ENCODE peak calls at places on chromosomes 6 and 20, in four cellular contexts. S, T, R and F are unnamed samples.

GRCh38 chr6:69812746-69813427 is 16.1 kb upstream of the LMBRD1 start:
- DNase-seq in S (no peak), T (no peak), R (no peak), F (no peak)

GRCh38 chr6:37569999-37570776 is 70.5 kb upstream of the CCDC167 start:
- DNase-seq in S (no peak), T (no peak), R (no peak), F (no peak)

GRCh38 chr6:27545271-27546046 is 72.6 kb upstream of the ZNF184 start:
- DNase-seq in S (no peak), T (no peak), R (peak), F (peak)

GRCh38 chr20:57317316-57317788 is 12.3 kb upstream of the SPO11 start:
- DNase-seq in S (no peak), T (no peak), R (no peak), F (no peak)

GRCh38 chr6:53961679-53962370 is 149.4 kb upstream of the MLIP start:
- DNase-seq in S (no peak), T (no peak), R (no peak), F (peak)

GRCh38 chr6:36399970-36400369 is 12.5 kb upstream of the ETV7 start:
- DNase-seq in S (no peak), T (no peak), R (no peak), F (no peak)

GRCh38 chr20:50339196-50339901 is 148.7 kb downstream of the CEBPB start:
- DNase-seq in S (no peak), T (no peak), R (no peak), F (no peak)

GRCh38 chr6:33085627-33086026 is 9.8 kb downstream of the HLA-DPB1 start:
- DNase-seq in S (no peak), T (no peak), R (no peak), F (no peak)

GRCh38 chr20:62772994-62773858 is 23.0 kb upstream of the MRGBP start:
- DNase-seq in S (no peak), T (peak), R (no peak), F (no peak)

GRCh38 chr20:17059465-17059864 is 167.4 kb upstream of the PCSK2 start:
- DNase-seq in S (no peak), T (no peak), R (no peak), F (no peak)

GRCh38 chr6:122770835-122771601 is 8.5 kb upstream of the FABP7 start:
- DNase-seq in S (no peak), T (no peak), R (no peak), F (no peak)

GRCh38 chr6:148999921-149000589 is 253.2 kb downstream of the UST start:
- DNase-seq in S (peak), T (no peak), R (no peak), F (no peak)

GRCh38 chr20:5772704-5773103 is 22.5 kb downstream of the SHLD1 start:
- DNase-seq in S (no peak), T (no peak), R (no peak), F (no peak)

GRCh38 chr6:34247481-34248197 is 1.2 kb downstream of the SMIM29 start:
- DNase-seq in S (no peak), T (no peak), R (no peak), F (no peak)

GRCh38 chr6:20203561-20204528 is 8.4 kb downstream of the MBOAT1 start:
- DNase-seq in S (no peak), T (no peak), R (no peak), F (no peak)

GRCh38 chr6:111736005-111736607 is 130.4 kb upstream of the TRAF3IP2 start:
- DNase-seq in S (no peak), T (no peak), R (no peak), F (no peak)

GRCh38 chr6:28606424-28607391 is 81.0 kb downstream of the GPX5 start:
- DNase-seq in S (no peak), T (peak), R (no peak), F (peak)

GRCh38 chr6:28603920-28604319 is 78.2 kb downstream of the GPX5 start:
- DNase-seq in S (no peak), T (no peak), R (no peak), F (no peak)

GRCh38 chr6:28609672-28610071 is 84.0 kb downstream of the GPX5 start:
- DNase-seq in S (no peak), T (no peak), R (no peak), F (no peak)

DNA sequence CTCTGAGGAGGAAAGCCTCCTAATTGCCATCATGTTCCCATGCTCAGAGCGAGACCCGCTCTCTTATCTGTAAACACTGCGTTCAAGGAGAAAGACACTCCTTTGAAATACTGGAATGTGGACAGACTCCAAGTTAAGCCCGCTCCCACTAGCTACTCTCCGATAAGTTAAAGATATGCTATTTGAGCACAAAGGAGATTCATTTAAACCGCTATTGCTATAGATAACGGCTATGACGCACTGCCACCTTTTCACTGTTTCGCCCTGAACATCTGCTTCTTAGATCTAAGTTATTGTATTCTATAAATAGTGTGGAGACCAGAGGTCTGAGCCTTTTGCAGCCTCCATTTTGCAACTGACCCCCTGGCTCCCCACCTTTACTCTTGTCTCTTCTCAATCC is 82.3 kb downstream of the GPX5 start:
- DNase-seq in S (no peak), T (no peak), R (no peak), F (no peak)
- TF ChIP-seq CTCF in S (no peak), T (no peak), R (no peak), F (no peak)

DNA sequence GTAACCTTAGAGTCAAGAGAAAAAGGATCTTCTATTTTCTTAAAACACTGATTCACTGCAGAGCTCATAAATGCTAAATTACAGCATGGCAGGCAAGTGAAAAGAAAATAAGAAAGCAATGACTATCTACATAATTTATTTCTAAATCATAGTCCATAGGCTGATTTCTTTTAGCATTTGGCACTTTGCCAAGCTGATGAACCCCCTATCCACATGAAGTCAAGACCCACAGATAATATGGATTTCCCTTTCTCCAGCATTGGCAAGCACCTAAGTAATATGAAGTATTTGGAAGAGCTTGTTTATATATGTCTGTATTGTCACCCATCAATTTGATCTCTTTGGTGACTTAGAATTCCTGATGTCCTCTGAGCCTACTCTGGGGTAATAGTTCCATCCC is 47.9 kb upstream of the MRAP2 start:
- DNase-seq in S (no peak), T (no peak), R (no peak), F (no peak)
- TF ChIP-seq CTCF in S (no peak), T (no peak), R (no peak), F (no peak)

GRCh38 chr6:134817448-134817847 is 132.5 kb downstream of the ALDH8A1 start:
- DNase-seq in S (no peak), T (no peak), R (no peak), F (no peak)

GRCh38 chr6:134819236-134819635 is 130.7 kb downstream of the ALDH8A1 start:
- DNase-seq in S (no peak), T (no peak), R (no peak), F (no peak)

GRCh38 chr6:134816300-134816699 is 133.6 kb downstream of the ALDH8A1 start:
- DNase-seq in S (no peak), T (no peak), R (no peak), F (no peak)

GRCh38 chr6:134814076-134814709 is 135.7 kb downstream of the ALDH8A1 start:
- DNase-seq in S (no peak), T (no peak), R (no peak), F (no peak)

DNA sequence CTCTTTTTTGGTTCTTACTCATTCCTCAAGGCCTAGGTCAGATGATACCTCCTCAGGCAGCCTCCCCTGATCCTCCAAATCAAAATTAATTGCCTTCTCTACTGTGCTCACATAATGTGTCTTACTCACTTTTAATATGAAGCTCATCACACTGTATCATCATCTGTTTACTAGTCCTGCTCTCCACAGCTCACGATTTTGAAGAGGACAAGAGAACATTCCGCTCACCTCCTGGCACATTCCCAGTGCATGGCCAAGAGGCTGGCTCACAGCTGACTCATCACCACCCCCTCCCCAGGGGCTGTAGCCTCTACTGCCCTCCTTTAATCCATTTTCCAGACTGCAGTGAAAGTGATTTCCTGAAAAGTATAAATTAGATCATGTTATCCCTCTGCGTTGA is 133.1 kb downstream of the ALDH8A1 start:
- DNase-seq in S (no peak), T (no peak), R (no peak), F (no peak)
- TF ChIP-seq CTCF in S (no peak), T (no peak), R (no peak), F (no peak)

DNA sequence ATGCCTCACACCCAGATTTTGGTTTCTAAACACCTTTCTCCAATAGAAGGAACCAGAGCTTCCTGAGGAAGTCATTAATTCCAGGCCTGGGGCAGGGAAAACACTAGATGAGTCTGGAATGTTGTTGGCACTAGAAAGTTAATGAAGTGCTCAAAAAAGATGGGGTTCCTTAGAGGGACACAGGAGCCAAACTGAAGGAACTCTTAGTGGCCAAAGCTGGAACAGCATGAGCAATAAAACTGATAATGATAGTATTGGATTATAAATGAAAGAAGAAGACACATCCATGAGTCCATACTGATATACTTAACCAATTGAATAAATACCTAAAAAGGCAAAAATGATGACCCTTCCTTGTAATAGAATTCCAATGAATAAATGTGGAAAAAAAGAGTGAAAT is 4.4 kb downstream of the IL20RA start:
- DNase-seq in S (no peak), T (no peak), R (no peak), F (no peak)
- TF ChIP-seq CTCF in S (no peak), T (no peak), R (no peak), F (no peak)

DNA sequence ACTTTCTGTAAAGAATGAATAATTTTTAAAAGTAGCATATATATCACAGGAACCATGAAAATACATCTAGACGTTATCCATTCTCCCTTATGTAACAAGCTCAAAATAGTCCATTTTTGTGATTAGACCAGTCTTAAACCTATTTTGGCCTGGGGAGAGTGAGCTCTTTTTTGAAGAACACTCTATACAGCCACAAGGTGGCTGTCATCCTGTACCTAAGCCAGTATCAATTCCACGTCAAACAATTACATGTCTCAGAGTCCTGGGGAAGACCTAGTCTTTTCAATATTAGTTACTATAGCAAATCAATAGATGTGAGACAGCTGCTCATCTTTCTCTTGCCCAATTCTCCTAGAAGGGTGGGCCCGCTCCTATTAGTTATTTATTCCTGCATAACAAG is 28.4 kb downstream of the FBXO5 start:
- DNase-seq in S (no peak), T (no peak), R (no peak), F (no peak)
- TF ChIP-seq CTCF in S (no peak), T (no peak), R (no peak), F (no peak)

DNA sequence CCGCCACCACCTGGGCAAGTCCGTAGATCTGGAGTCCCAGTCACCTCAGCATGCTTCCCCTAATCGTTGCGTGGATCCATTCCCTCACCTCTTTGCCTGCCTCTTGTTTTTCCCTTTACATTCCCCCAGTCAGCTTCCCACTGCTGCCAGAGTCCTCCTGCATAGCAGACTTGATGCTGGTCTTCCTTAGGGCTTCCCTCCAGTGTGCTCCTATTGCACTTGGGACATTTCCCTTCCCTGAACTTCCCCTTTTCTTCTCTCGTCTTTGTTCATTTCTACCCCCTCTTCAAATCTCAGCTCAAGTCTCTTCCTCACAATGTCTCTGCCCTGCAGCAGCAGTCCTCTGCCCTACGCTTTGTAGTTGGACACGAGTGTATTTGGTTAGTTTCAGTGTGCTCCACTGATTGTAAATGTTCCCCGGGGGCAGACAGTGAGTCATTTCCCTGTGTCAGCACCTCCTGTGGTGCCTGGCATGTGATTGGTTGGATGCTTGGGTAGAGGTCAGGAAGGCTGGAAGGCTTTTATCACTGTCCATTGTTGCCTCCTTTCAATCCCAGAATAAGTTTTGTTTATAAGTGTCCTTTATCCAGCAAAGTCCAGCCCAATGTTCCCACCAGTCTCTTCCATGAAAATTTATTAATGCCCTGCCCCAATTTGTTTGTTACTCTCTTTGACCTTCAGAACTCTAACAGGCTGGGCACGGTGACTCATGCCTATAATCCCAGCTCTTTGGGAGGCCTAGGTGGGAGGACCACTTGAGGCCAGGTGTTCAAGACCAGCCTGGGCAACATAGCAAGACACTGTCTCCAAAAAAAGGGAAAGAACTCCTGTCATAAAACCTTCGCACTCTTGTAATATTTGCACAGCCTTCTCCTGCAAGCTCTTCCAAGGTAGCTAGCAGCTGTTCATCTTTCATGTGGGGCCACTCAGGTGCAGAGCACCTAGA is 38.3 kb downstream of the FAM120B start:
- DNase-seq in S (no peak), T (no peak), R (no peak), F (no peak)
- TF ChIP-seq CTCF in S (no peak), T (no peak), R (no peak), F (no peak)

DNA sequence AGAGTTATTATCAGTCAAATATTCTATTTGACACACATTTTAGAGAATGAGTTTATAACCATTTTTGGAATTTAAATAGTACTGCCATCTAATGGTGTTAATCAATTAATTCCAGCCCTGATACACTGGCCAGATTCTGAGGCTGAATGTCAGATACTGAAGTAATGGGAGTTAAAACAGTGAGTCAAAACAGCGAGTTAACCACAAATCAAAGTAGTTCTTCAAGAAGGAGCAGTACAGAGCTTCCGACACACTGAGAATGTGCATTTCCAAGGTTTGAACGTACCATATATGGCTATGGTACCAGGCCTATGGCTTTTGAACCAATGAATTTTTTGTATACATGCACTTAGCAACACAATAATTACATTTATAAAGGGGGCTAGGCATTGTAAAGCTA is 11.3 kb upstream of the CEP43 start:
- DNase-seq in S (no peak), T (no peak), R (no peak), F (no peak)
- TF ChIP-seq CTCF in S (no peak), T (no peak), R (no peak), F (no peak)

DNA sequence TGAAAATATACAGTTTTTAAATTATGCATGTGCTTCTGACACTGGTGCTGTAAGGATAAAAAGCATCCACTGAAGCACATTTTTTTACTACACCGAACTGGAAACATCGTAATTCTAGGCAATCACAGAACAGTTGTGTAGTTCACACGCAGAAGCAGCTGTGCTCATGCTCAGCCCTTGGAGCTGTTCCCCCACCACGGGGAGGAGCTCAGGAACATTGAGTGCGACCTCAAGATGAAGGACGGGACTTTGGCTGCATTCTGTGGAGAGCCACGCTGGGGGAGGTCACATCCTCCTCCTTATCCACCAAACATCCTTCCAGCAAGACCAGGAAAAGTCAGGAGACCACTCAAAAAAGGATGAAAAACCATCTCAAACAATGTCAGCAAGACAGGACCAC is 466.2 kb upstream of the CDH4 start:
- DNase-seq in S (no peak), T (no peak), R (no peak), F (no peak)
- TF ChIP-seq CTCF in S (no peak), T (no peak), R (no peak), F (no peak)